ENCODE peak calls at places on chromosome 6, in five cellular contexts. C is prostate gland, Q is esophagus squamous epithelium, V is ovary, I is stomach. H is an unnamed sample.

GRCh38 chr6:53854843-53855567 is 60.2 kb downstream of the LRRC1 start:
- DNase-seq in C (no peak), Q (no peak), V (no peak), I (no peak), H (no peak)

GRCh38 chr6:150627601-150628012 is 27.9 kb downstream of the PLEKHG1 start:
- DNase-seq in C (no peak), Q (no peak), V (no peak), I (no peak), H (no peak)

GRCh38 chr6:44132476-44132875 is 5.1 kb downstream of the TMEM63B start:
- DNase-seq in C (no peak), Q (no peak), V (no peak), I (peak; percentile 47), H (peak; percentile 30)

GRCh38 chr6:102641426-102641825 is 1247.9 kb downstream of the GRIK2 start:
- DNase-seq in C (no peak), Q (no peak), V (no peak), I (no peak), H (no peak)

GRCh38 chr6:25250878-25251277 is 28.3 kb upstream of the CARMIL1 start:
- DNase-seq in C (no peak), Q (no peak), V (no peak), I (no peak), H (no peak)

GRCh38 chr6:40347571-40348011 is 239.6 kb downstream of the LRFN2 start:
- DNase-seq in C (peak; percentile 0), Q (no peak), V (no peak), I (no peak), H (no peak)

GRCh38 chr6:109441069-109441816 is 719 bp downstream of the SMPD2 start:
- DNase-seq in C (peak; percentile 41), Q (no peak), V (peak; percentile 54), I (peak; percentile 51), H (peak; percentile 88)

GRCh38 chr6:101806241-101806640 is 412.7 kb downstream of the GRIK2 start:
- DNase-seq in C (no peak), Q (no peak), V (no peak), I (no peak), H (no peak)

GRCh38 chr6:114084327-114084890 is 113.5 kb upstream of the HDAC2 start:
- DNase-seq in C (no peak), Q (no peak), V (no peak), I (no peak), H (no peak)

GRCh38 chr6:166305562-166306117 is 2.6 kb downstream of the PRR18 start:
- DNase-seq in C (no peak), Q (no peak), V (no peak), I (no peak), H (no peak)

GRCh38 chr6:38117281-38117680 is 297.8 kb downstream of the ZFAND3 start:
- DNase-seq in C (no peak), Q (no peak), V (no peak), I (no peak), H (no peak)

GRCh38 chr6:16511048-16511660 is 250.1 kb downstream of the ATXN1 start:
- DNase-seq in C (no peak), Q (no peak), V (no peak), I (no peak), H (no peak)

GRCh38 chr6:164007881-164008280 is 593.4 kb downstream of the QKI start:
- DNase-seq in C (no peak), Q (no peak), V (no peak), I (no peak), H (no peak)

GRCh38 chr6:11650297-11650696 is 112.7 kb downstream of the TMEM170B start:
- DNase-seq in C (no peak), Q (no peak), V (no peak), I (no peak), H (no peak)

GRCh38 chr6:31651602-31652191 is 764 bp downstream of the BAG6 start:
- DNase-seq in C (peak; percentile 78), Q (peak; percentile 64), V (no peak), I (no peak), H (no peak)

GRCh38 chr6:160509610-160510009 is 154.5 kb downstream of the LPA start:
- DNase-seq in C (no peak), Q (no peak), V (no peak), I (no peak), H (no peak)

GRCh38 chr6:112475083-112475482 is 128.0 kb downstream of the RFPL4B start:
- DNase-seq in C (no peak), Q (no peak), V (no peak), I (no peak), H (no peak)

GRCh38 chr6:169890049-169890448 is 138.6 kb downstream of the ERMARD start:
- DNase-seq in C (no peak), Q (no peak), V (no peak), I (no peak), H (no peak)

GRCh38 chr6:117548797-117549301 is 53.5 kb downstream of the GOPC start:
- DNase-seq in C (no peak), Q (no peak), V (no peak), I (no peak), H (no peak)

GRCh38 chr6:54860739-54861138 is 14.2 kb downstream of the FAM83B start:
- DNase-seq in C (no peak), Q (no peak), V (no peak), I (no peak), H (no peak)

GRCh38 chr6:169933839-169934698 is 182.6 kb downstream of the ERMARD start:
- DNase-seq in C (peak; percentile 53), Q (no peak), V (peak; percentile 75), I (peak; percentile 95), H (no peak)

GRCh38 chr6:108752733-108753392 is 95.4 kb upstream of the ARMC2 start:
- DNase-seq in C (no peak), Q (no peak), V (peak; percentile 11), I (no peak), H (no peak)

GRCh38 chr6:85676086-85676729 is 33.5 kb upstream of the SYNCRIP start:
- DNase-seq in C (no peak), Q (no peak), V (no peak), I (no peak), H (no peak)

DNA sequence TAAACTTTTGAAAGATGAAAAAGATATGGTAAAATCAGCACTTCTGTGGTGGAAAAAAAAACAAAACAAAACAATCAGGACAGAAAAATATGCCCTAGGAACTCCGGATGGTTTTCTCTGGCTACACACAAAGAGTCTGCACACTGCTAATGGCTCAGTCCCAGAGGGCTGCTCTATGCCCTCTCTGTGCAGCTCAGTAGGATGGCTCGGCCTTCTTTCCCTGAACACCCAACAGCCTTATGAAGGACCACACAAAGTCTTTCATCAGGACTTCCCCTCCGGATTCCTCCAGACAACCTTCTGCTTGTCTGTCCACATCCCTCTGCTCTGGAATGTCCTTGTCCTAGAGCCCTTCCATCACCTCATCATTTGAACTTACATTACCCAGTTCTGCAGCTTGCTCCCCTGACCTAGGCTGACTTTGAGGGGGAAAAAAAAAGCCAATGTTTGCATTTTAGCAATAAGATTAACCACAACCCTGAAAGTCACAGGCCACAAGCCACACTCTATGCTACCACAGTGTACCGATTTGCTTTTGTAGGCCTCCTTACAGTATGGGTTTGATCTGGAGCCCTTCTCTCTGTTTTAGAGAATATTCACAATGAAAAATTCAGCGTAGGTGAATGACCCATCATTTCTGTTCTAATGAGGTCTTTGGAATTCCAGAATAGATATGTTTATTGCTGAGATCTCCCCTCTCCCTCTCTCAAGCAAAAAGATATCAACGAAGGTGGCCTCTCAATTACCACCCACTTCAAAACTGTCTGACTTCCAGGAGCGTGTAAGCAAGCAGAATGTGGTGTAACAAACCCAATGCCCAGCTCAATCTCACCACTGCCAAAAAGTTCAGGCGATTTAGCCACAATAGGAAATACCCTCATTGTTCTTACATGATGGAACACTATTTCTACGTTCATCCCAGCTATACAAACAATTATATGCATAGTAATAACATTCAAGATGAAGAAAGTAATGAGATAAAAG is 164.0 kb downstream of the GMDS start:
- DNase-seq in C (no peak), Q (no peak), V (no peak), I (no peak), H (no peak)
- TF ChIP-seq POLR2A in C (no peak), Q (no peak), V (no peak), I (no peak), H (no peak)

GRCh38 chr6:33431880-33432541 is 12.1 kb downstream of the SYNGAP1 start:
- DNase-seq in C (no peak), Q (no peak), V (no peak), I (no peak), H (peak; percentile 86)

GRCh38 chr6:33429745-33430042 is 9.8 kb downstream of the SYNGAP1 start:
- DNase-seq in C (no peak), Q (no peak), V (no peak), I (no peak), H (no peak)

GRCh38 chr6:33428891-33429744 is 9.3 kb downstream of the SYNGAP1 start:
- DNase-seq in C (no peak), Q (no peak), V (no peak), I (no peak), H (no peak)

GRCh38 chr6:33430991-33431879 is 11.4 kb downstream of the SYNGAP1 start:
- DNase-seq in C (peak; percentile 26), Q (no peak), V (peak; percentile 77), I (peak; percentile 43), H (peak; percentile 94)

GRCh38 chr6:33430334-33430733 is 10.5 kb downstream of the SYNGAP1 start:
- DNase-seq in C (no peak), Q (no peak), V (no peak), I (no peak), H (no peak)
- TF ChIP-seq POLR2A in C (no peak), Q (no peak), V (no peak), I (no peak), H (no peak)

GRCh38 chr6:152982768-152983636 is at the start of gene FBXO5:
- DNase-seq in C (peak; percentile 97), Q (peak; percentile 83), V (peak; percentile 97), I (peak; percentile 97), H (peak; percentile 99)
- TF ChIP-seq POLR2A in C (no peak), Q (no peak), V (peak; percentile 39), I (no peak), H (no peak)

GRCh38 chr6:36442083-36442670 is 477 bp downstream of the PXT1 start:
- DNase-seq in C (no peak), Q (no peak), V (no peak), I (no peak), H (no peak)

GRCh38 chr6:36443951-36444428 is 1.2 kb downstream of the KCTD20 start:
- DNase-seq in C (no peak), Q (no peak), V (no peak), I (no peak), H (no peak)

GRCh38 chr6:36443498-36443844 is 671 bp downstream of the KCTD20 start:
- DNase-seq in C (no peak), Q (no peak), V (no peak), I (no peak), H (no peak)

GRCh38 chr6:36441307-36441894 is 1.3 kb downstream of the PXT1 start:
- DNase-seq in C (peak; percentile 85), Q (peak; percentile 37), V (peak; percentile 95), I (peak; percentile 91), H (peak; percentile 95)

DNA sequence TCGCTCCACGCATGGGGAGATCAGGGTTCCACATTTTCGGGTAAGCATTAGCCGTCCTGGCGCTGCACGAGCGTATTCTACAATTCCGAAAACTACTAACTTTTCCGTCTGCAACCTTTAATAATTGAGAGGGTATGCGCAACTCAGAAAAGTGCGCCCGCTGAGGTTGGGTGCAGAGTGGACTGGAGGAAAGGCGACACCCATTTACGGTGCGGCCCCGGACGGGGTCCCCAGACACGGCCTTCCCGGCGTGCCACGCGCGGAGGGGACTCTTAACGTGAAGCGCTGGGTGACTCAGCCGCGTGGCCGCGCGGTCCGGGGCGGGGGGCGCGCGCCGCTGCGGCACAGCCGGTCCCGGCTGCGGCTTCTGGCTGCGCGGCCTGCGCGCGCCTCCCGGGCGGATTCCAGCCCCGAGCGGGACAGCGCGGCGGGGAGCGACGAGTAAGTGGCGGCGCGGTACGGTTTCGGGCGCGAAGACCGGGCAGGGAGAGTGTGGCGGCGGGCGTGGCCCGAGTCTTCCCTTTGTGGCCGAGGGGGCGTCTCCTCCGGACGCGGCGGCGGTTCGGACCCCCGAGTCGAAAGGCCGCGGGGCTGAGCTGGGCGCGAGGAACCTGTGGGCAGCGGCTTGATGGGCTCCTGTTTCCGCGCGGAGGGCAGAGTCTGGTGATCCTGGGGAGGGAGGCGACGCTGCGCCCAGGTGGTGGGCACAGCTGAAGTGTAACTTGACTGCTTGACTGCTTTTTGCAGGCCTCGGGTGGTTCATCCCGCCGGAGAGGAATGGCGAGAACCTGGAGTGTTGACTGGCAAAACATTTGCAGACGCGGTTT is at the start of the genes KCTD20 and PXT1:
- DNase-seq in C (peak; percentile 81), Q (peak; percentile 20), V (peak; percentile 88), I (peak; percentile 90), H (peak; percentile 98)
- TF ChIP-seq POLR2A in C (peak; percentile 72), Q (peak; percentile 91), V (peak; percentile 79), I (no peak), H (peak; percentile 63)

H was measured in spleen.